ENCODE peak calls at places on chromosomes 11 and 22, in four cellular contexts. P is pancreas; T is esophagus muscularis mucosa; K is effector memory CD4-positive, alpha-beta T cell. A is an unnamed sample. For H3K9me3, the result is how much of the 10 kb centered on the place peaks cover.

GRCh38 chr22:17120281-17120680 is 879 bp downstream of the TMEM121B start:
- DNase-seq in K (peak), P (peak), T (no peak), A (no peak)

GRCh38 chr22:27488456-27489224 is 312.9 kb downstream of the MN1 start:
- DNase-seq in P (peak), T (no peak), K (no peak), A (no peak)

GRCh38 chr11:57357827-57358226 is 19.7 kb downstream of the P2RX3 start:
- DNase-seq in K (no peak), P (no peak), T (no peak), A (no peak)

GRCh38 chr11:111429066-111429506 is 50.0 kb upstream of the POU2AF1 start:
- DNase-seq in K (no peak), T (no peak), P (peak), A (peak)

GRCh38 chr11:28606930-28607329 is 498.7 kb downstream of the METTL15 start:
- DNase-seq in T (no peak), P (no peak), K (no peak), A (no peak)

GRCh38 chr22:45441158-45441557 is 27.7 kb downstream of the RIBC2 start:
- DNase-seq in P (peak), T (no peak), K (no peak), A (peak)

GRCh38 chr11:108933630-108934029 is 268.8 kb downstream of the DDX10 start:
- DNase-seq in P (no peak), T (no peak), K (no peak), A (no peak)

GRCh38 chr11:86486261-86487030 is 111.8 kb downstream of the CCDC81 start:
- DNase-seq in P (no peak), K (no peak), T (no peak), A (no peak)

GRCh38 chr11:44630511-44631210 is 65.2 kb downstream of the CD82 start:
- DNase-seq in T (no peak), P (no peak), K (no peak), A (peak)

GRCh38 chr11:62788991-62789390 is 1.8 kb downstream of the TMEM179B start:
- DNase-seq in K (no peak), T (no peak), P (no peak), A (no peak)

GRCh38 chr11:125886997-125887372 is 483 bp upstream of the HYLS1 start:
- DNase-seq in T (no peak), K (no peak), P (no peak), A (peak)

GRCh38 chr22:29122041-29122440 is 49.2 kb downstream of the KREMEN1 start:
- DNase-seq in P (no peak), T (no peak), K (no peak), A (no peak)

GRCh38 chr11:57474017-57474750 is 13.9 kb downstream of the RTN4RL2 start:
- DNase-seq in T (no peak), P (no peak), K (no peak), A (no peak)

GRCh38 chr11:72471005-72471898 is 36.9 kb upstream of the CLPB start:
- DNase-seq in T (no peak), K (peak), P (peak), A (peak)

GRCh38 chr22:30865656-30866055 is 102.9 kb downstream of the MORC2 start:
- DNase-seq in K (no peak), T (no peak), P (no peak), A (no peak)

GRCh38 chr11:81059356-81059755 is 1618.5 kb upstream of the TENM4 start:
- DNase-seq in K (no peak), P (no peak), T (no peak), A (no peak)

GRCh38 chr22:49788492-49788891 is 39.2 kb downstream of the BRD1 start:
- DNase-seq in K (no peak), T (no peak), P (no peak), A (no peak)

GRCh38 chr22:39567135-39567946 is 3.2 kb upstream of the CACNA1I start:
- DNase-seq in T (no peak), P (no peak), K (peak), A (no peak)

GRCh38 chr11:9489366-9489765 is 28.6 kb downstream of the ZNF143 start:
- DNase-seq in K (no peak), T (no peak), P (no peak), A (no peak)

GRCh38 chr11:15761235-15761634 is 595.1 kb downstream of the SOX6 start:
- DNase-seq in T (no peak), P (no peak), K (no peak), A (no peak)

GRCh38 chr22:35835998-35836691 is 118.5 kb downstream of the APOL5 start:
- DNase-seq in K (no peak), T (no peak), P (peak), A (peak)
- H3K27ac ChIP-seq in K (no peak), T (peak), P (no peak), A (peak)

DNA sequence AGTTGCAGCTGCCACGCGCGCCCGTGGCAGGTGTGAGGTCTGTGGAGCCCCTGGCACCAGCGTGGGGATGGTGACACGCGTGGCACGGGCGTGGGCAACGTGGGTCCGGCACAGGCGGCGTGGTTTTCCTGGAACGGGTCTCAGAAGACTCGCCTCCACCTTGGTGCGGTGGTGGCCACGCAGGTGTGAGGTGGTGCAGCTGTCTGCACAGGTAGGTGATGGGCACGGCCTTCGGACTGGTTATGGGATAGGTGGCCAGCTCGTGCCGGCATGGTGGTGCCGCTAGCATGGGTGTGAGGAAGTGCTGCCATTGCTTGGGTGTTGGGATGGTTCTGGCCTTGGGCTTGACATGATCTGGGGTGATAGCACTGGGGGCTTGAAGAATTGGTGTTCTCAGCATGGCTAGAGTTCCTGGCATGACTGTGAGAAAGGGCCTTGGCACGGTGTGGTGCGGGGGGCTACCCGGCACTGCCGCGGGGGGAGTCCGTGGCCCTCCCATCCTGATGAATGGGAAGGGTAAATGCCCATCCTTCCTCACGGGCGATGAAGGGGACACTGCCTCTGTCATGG is 516 bp downstream of the DAGLA start:
- DNase-seq in K (no peak), P (no peak), T (no peak), A (no peak)
- H3K4me3 ChIP-seq in K (peak), P (peak), T (peak), A (peak)

GRCh38 chr22:47083379-47083986 is 321.0 kb downstream of the TBC1D22A start:
- DNase-seq in K (no peak), T (no peak), P (no peak), A (no peak)

GRCh38 chr22:47076758-47077157 is 314.3 kb downstream of the TBC1D22A start:
- DNase-seq in P (no peak), T (no peak), K (no peak), A (no peak)

GRCh38 chr22:47082505-47082904 is 320.1 kb downstream of the TBC1D22A start:
- DNase-seq in P (no peak), T (no peak), K (no peak), A (no peak)

GRCh38 chr22:47084226-47084625 is 321.8 kb downstream of the TBC1D22A start:
- DNase-seq in K (no peak), P (no peak), T (no peak), A (no peak)

DNA sequence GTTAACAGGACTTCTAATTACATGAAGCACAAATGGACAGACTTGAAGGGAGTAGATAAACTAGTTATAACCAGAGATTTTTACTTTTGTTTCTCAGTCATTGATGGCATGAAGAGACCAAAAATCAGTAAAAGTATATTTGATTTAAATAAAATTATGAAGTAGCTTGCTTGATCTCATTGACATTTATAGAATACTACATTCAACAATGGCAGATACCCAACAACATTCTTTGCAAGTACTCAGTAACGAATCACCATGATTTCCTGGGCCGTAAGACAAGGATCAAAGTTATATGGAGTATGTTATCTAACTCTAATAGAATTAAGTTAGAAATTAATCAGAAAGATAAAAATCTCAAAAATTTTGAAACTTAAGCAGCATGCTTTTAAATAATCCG is 317.6 kb downstream of the TBC1D22A start:
- DNase-seq in K (no peak), T (no peak), P (no peak), A (no peak)
- H3K9me3 ChIP-seq in K (under half), T (under half), P (under half), A (under half)

GRCh38 chr11:122883682-122883981 is 1.1 kb downstream of the JHY start:
- DNase-seq in K (no peak), P (no peak), T (no peak), A (no peak)
- H3K27ac ChIP-seq in K (peak), P (no peak), T (peak), A (no peak)